ENCODE peak calls at places on chromosomes 13 and 19, in seven cellular contexts. M is H1, Z is heart right ventricle, V is stomach, E is GM12865, Q is astrocyte, O is cardiac fibroblast. B is an unnamed sample.

GRCh38 chr19:16000024-16000687 is 51.3 kb downstream of the OR10H4 start:
- DNase-seq in Q (no peak), M (no peak), Z (no peak), O (no peak), E (peak), V (no peak), B (no peak)

GRCh38 chr13:98525452-98525851 is 51.5 kb downstream of the STK24 start:
- DNase-seq in E (no peak), Q (no peak), O (no peak), Z (no peak), V (no peak), M (no peak), B (no peak)

GRCh38 chr13:35858665-35859064 is 272.5 kb downstream of the DCLK1 start:
- DNase-seq in Q (no peak), V (no peak), M (no peak), E (no peak), O (no peak), Z (no peak), B (peak)

GRCh38 chr19:11551603-11552235 is 7.3 kb downstream of the ELOF1 start:
- DNase-seq in M (peak), Q (no peak), Z (no peak), V (no peak), O (no peak), E (no peak), B (no peak)

GRCh38 chr13:60112771-60113170 is 51.0 kb downstream of the DIAPH3 start:
- DNase-seq in Q (peak), O (no peak), Z (no peak), M (no peak), V (no peak), E (no peak), B (peak)

GRCh38 chr13:84903391-84903790 is 895.8 kb downstream of the SLITRK6 start:
- DNase-seq in Q (no peak), Z (no peak), O (no peak), M (no peak), V (no peak), E (no peak), B (no peak)

GRCh38 chr19:7540761-7541480 is 5.4 kb downstream of the PNPLA6 start:
- DNase-seq in O (peak), M (peak), Q (peak), Z (no peak), E (no peak), V (no peak), B (peak)

GRCh38 chr19:1590641-1591397 is 1.8 kb downstream of the MBD3 start:
- DNase-seq in V (no peak), O (peak), E (peak), M (no peak), Z (no peak), Q (no peak), B (peak)

GRCh38 chr13:100148422-100148821 is 59.5 kb downstream of the PCCA start:
- DNase-seq in M (no peak), Q (no peak), E (no peak), O (no peak), Z (no peak), V (no peak), B (no peak)

GRCh38 chr13:39913928-39914327 is 258.5 kb downstream of the COG6 start:
- DNase-seq in E (no peak), Q (no peak), O (peak), Z (no peak), M (no peak), V (no peak), B (peak)

GRCh38 chr19:33301011-33301899 is 1.1 kb downstream of the CEBPA start:
- DNase-seq in E (no peak), M (peak), Z (no peak), V (peak), Q (no peak), O (no peak), B (no peak)

GRCh38 chr13:76210262-76210661 is 574.1 kb downstream of the LMO7 start:
- DNase-seq in Z (peak), M (no peak), E (no peak), Q (peak), V (no peak), O (peak), B (peak)

GRCh38 chr13:111298214-111298975 is 22.0 kb upstream of the TEX29 start:
- DNase-seq in M (no peak), O (no peak), V (no peak), Z (no peak), E (no peak), Q (no peak), B (no peak)

GRCh38 chr13:22121340-22121739 is 450.5 kb downstream of the FGF9 start:
- DNase-seq in E (peak), M (no peak), V (no peak), O (no peak), Z (no peak), Q (no peak), B (no peak)

GRCh38 chr13:49300716-49301589 is 53.2 kb downstream of the CDADC1 start:
- DNase-seq in M (peak), Q (peak), Z (no peak), E (peak), V (peak), O (peak), B (peak)

GRCh38 chr13:91946498-91947070 is 548.2 kb downstream of the GPC5 start:
- DNase-seq in O (peak), E (peak), Z (no peak), Q (peak), M (no peak), V (no peak), B (peak)

GRCh38 chr19:42468273-42468796 is 25.6 kb upstream of the CXCL17 start:
- DNase-seq in O (peak), E (no peak), M (no peak), V (no peak), Q (peak), Z (no peak), B (peak)

GRCh38 chr13:80939581-80939980 is 598.7 kb upstream of the SPRY2 start:
- DNase-seq in O (no peak), Z (no peak), V (no peak), M (no peak), Q (no peak), E (no peak), B (no peak)

GRCh38 chr13:111915104-111915551 is 151.8 kb upstream of the SOX1 start:
- DNase-seq in Q (no peak), M (peak), E (no peak), Z (no peak), O (no peak), V (no peak), B (no peak)

GRCh38 chr19:5436101-5436947 is 18.9 kb upstream of the ZNRF4 start:
- DNase-seq in O (peak), M (peak), V (no peak), E (no peak), Q (peak), Z (no peak), B (peak)

GRCh38 chr13:24684600-24684998 is 4.4 kb downstream of the ATP12A start:
- DNase-seq in O (no peak), E (peak), V (no peak), Z (no peak), Q (no peak), M (no peak), B (peak)

GRCh38 chr13:114024603-114025431 is 50.9 kb upstream of the C13orf46 start:
- DNase-seq in M (no peak), Q (no peak), V (no peak), Z (peak), O (no peak), E (peak), B (peak)

GRCh38 chr19:1855828-1856255 is 7.5 kb downstream of the KLF16 start:
- DNase-seq in V (no peak), O (peak), Z (no peak), M (no peak), Q (no peak), E (peak), B (no peak)

GRCh38 chr13:80173224-80173623 is 167.7 kb downstream of the SPRY2 start:
- DNase-seq in O (no peak), V (no peak), E (peak), Z (no peak), M (no peak), Q (no peak), B (no peak)

GRCh38 chr13:45870232-45870631 is 18.7 kb upstream of the SIAH3 start:
- DNase-seq in Q (no peak), V (no peak), O (no peak), E (no peak), Z (peak), M (no peak), B (no peak)

GRCh38 chr19:17436094-17436873 is 12.2 kb downstream of the TMEM221 start:
- DNase-seq in Z (no peak), M (no peak), E (no peak), V (no peak), O (no peak), Q (no peak), B (no peak)

GRCh38 chr19:17436874-17437267 is 11.6 kb downstream of the TMEM221 start:
- DNase-seq in M (no peak), Z (no peak), V (no peak), O (no peak), Q (no peak), E (no peak), B (no peak)

GRCh38 chr19:17445526-17446165 is 2.8 kb downstream of the TMEM221 start:
- DNase-seq in E (no peak), O (no peak), Q (no peak), Z (no peak), M (no peak), V (no peak), B (no peak)

DNA sequence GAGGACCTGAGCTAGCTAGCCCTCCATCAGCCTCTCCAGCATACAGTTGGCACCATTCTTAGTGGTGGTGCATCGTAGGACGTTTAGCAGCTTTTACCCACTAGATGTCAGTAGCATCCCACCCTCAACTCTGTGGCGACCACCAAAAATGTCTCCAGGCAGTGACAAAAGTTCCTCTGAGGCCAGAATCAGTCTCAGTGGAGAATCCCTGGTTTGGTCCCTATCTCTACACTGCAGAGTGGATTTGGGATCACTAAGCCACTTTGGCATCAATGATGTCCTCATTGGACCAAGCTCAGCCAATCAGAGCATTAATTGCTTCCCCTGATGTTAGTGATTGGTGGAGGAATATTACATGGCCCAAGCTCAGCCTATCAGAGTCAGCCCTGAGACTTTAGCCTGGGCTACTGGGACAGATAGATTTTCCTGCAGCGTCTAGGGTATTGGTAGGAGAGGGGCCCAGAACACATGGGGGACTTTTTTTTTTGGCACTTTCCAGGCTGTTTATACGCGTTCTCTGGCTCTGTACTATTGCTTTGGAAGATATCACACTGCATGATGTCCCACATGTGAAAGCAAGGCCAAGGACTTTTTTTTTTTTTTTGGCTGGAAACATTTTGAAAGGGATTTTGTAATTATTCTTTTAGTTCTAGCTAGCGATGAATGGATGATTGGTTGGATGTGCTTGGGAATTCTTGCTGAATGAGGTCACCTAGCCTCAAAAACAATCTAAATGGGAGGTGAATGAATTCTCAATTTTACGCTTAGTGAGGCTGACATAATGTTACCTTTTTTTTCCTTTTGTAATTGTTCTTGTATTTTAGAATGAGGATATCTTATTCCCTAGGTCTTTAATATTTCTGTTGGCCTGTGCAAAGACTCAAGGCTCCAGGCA is 7.0 kb downstream of the TMEM221 start:
- DNase-seq in V (no peak), Q (peak), M (peak), O (peak), Z (no peak), E (peak), B (peak)
- TF ChIP-seq CTCF in V (no peak), Q (peak), M (peak), O (peak), Z (no peak), E (peak), B (peak)

DNA sequence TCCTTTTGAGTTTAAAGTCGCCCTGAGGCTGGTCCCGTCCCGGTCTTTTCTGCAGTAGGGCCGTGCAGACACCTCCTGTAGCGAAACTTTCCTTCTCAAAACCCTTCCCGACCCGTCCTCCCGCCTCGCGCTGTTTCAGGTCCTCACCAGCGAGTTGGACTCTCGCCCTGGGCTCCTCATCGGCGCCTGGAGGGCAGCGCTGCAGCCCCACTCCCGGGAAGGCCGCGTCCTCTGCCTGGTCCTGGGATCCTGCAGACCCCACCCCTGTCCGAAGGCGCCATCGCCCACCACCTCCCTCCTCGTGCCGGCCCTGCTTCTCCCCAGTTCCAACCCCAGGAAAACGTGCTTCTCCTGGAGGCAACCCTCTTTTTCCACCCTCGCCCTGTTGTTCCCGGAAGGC is 15.0 kb downstream of the ZNF701 start:
- DNase-seq in O (no peak), V (no peak), Q (no peak), M (no peak), E (no peak), Z (peak), B (peak)
- H3K4me3 ChIP-seq in O (no peak), V (no peak), Q (no peak), M (no peak), E (no peak), Z (peak), B (peak)

GRCh38 chr13:72986197-72986596 is 72.6 kb upstream of the KLF5 start:
- DNase-seq in Q (no peak), M (no peak), O (no peak), E (no peak), V (no peak), Z (no peak), B (no peak)

GRCh38 chr13:72985610-72986009 is 73.2 kb upstream of the KLF5 start:
- DNase-seq in V (no peak), O (no peak), Q (no peak), M (no peak), E (no peak), Z (no peak), B (no peak)

DNA sequence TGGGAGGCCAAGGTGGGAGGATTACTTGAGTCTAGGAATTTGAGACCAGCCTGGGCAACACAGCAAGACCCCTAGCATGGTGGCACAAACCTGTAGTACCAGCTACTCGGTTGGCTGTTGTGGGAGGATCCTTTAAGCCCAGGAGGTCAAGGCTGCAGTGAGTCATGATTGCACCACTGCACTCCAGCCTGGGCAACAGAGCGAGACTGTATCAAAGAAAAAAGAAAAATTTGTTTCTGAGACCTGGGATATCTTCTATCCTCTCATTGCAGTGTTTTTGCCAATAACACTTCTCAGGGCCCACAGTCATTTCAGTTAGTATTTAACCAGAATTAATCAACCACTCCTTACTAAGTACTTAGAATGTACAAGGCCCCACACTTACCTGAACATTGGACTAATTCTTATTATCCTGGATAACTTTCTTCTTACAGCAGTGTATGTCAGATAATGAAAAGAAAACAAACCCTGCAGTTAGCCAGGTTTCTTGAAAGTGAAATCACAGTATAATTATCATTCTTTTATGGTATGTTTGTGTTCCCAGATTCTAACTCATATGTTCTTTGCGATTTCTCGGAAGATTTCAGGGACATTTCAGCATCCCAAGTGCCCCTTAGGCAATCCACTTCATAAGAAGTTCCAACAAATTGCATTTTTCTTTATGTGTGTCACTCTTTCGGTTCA is 75.6 kb upstream of the KLF5 start:
- DNase-seq in Z (no peak), V (peak), M (no peak), O (peak), E (no peak), Q (peak), B (peak)
- TF ChIP-seq CTCF in Z (no peak), V (no peak), M (no peak), O (no peak), E (no peak), Q (no peak), B (no peak)

DNA sequence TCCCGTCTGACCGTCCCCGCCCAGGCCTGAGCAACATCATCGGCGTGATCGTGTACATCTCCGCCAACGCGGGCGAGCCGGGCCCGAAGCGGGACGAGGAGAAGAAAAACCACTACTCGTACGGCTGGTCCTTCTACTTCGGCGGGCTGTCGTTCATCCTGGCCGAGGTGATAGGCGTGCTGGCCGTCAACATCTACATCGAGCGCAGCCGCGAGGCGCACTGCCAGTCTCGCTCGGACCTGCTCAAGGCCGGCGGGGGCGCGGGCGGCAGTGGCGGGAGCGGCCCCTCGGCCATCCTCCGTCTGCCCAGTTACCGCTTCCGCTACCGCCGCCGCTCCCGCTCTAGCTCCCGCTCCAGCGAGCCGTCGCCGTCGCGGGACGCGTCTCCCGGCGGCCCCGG is 9.4 kb upstream of the CACNG6 start:
- DNase-seq in O (peak), V (no peak), E (no peak), Z (no peak), M (peak), Q (no peak), B (no peak)
- H3K4me3 ChIP-seq in O (peak), V (peak), E (no peak), Z (peak), M (peak), Q (peak), B (peak)

GRCh38 chr13:67416047-67416925 is 186.2 kb upstream of the PCDH9 start:
- DNase-seq in O (peak), Q (peak), Z (no peak), E (peak), M (peak), V (peak), B (peak)
- TF ChIP-seq CTCF in O (peak), Q (peak), Z (peak), E (peak), M (peak), V (no peak), B (peak)

GRCh38 chr19:49687566-49688316 is 1.7 kb upstream of the ADM5 start:
- DNase-seq in Q (no peak), O (no peak), E (no peak), Z (no peak), M (no peak), V (no peak), B (no peak)

GRCh38 chr19:49690073-49690655 is 752 bp upstream of the CPT1C start:
- DNase-seq in Z (no peak), Q (no peak), O (no peak), E (no peak), M (no peak), V (no peak), B (no peak)

GRCh38 chr19:49690656-49691242 is at the start of gene CPT1C:
- DNase-seq in V (peak), E (no peak), M (peak), O (peak), Z (peak), Q (peak), B (peak)

GRCh38 chr19:49688531-49689132 is 762 bp upstream of the ADM5 start:
- DNase-seq in V (no peak), M (peak), Z (no peak), O (no peak), Q (no peak), E (peak), B (no peak)

DNA sequence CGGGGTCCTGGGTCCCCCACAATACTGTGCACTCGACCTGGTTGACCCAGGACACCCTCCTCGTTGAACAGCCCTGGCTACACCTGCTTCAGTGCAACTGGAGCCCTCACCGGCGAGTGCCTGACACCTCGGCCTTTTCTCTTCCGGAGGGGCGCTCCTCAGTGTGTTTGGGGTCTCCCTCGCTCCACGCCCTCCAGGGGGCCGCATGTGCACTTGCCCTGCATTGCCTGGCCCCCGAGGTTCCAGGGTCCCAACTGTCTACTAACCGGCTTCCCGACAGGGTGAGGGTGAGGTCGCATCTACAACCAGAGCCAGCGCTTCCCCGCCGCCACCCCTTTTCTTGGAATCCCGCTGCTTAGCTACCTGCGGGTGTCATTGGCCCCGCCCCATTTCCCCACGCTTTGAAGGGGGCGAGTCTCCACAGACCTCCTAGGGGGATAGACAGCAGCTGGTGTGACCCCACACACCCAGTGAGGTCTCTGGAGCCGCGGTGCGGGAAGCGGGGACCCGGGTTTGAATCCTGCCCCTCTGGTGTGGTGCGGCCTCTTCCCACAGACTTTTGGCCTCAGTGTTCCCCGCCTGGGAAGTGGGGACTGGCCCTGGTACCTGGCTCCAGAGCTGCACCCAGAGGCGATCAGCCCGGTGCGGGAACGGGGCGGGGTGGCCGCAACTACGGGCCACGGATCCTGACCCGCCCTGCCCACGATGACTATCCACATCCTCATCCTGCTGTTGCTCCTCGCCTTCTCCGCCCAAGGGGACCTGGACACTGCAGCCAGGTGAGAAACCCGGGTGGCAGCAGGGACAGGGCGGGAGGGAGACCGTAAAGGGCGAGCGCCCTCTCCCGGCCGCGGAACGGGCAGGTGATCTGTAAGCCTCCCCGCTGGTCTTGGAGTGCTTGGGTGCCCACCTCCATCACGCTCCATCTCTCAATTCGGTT is at the start of gene ADM5:
- DNase-seq in Q (no peak), V (peak), Z (peak), O (no peak), E (peak), M (peak), B (no peak)
- H3K4me3 ChIP-seq in Q (peak), V (peak), Z (peak), O (peak), E (no peak), M (peak), B (peak)

B was measured in choroid plexus epithelial cell.